ENCODE peak calls at places on chromosomes 6 and 20, in nine cellular contexts. One of them, this sample, is unnamed.

GRCh38 chr6:23244300-23244699 is 674.9 kb downstream of the HDGFL1 start:
- DNase-seq in HCT116: no peak
- DNase-seq in tibial nerve: no peak
- DNase-seq in IMR-90: peak; percentile 94
- DNase-seq in heart left ventricle: no peak
- DNase-seq in A549: no peak
- DNase-seq in breast epithelium: no peak
- DNase-seq in adrenal gland: no peak
- DNase-seq in H1: no peak
- DNase-seq in this sample: no peak

GRCh38 chr6:54737247-54737646 is 109.3 kb upstream of the FAM83B start:
- DNase-seq in breast epithelium: no peak
- DNase-seq in A549: peak; percentile 29
- DNase-seq in H1: peak; percentile 72
- DNase-seq in IMR-90: no peak
- DNase-seq in HCT116: no peak
- DNase-seq in tibial nerve: no peak
- DNase-seq in adrenal gland: peak; percentile 1
- DNase-seq in heart left ventricle: no peak
- DNase-seq in this sample: no peak

GRCh38 chr6:144480518-144480917 is 195.4 kb downstream of the UTRN start:
- DNase-seq in breast epithelium: no peak
- DNase-seq in IMR-90: peak; percentile 26
- DNase-seq in H1: no peak
- DNase-seq in HCT116: no peak
- DNase-seq in heart left ventricle: no peak
- DNase-seq in tibial nerve: no peak
- DNase-seq in A549: no peak
- DNase-seq in adrenal gland: no peak
- DNase-seq in this sample: no peak

GRCh38 chr6:46276571-46277142 is 105.9 kb upstream of the ENPP5 start:
- DNase-seq in IMR-90: no peak
- DNase-seq in tibial nerve: no peak
- DNase-seq in adrenal gland: no peak
- DNase-seq in H1: no peak
- DNase-seq in heart left ventricle: no peak
- DNase-seq in breast epithelium: no peak
- DNase-seq in A549: no peak
- DNase-seq in HCT116: no peak
- DNase-seq in this sample: no peak

GRCh38 chr6:100573169-100573568 is 108.4 kb upstream of the SIM1 start:
- DNase-seq in breast epithelium: no peak
- DNase-seq in H1: no peak
- DNase-seq in tibial nerve: no peak
- DNase-seq in HCT116: peak; percentile 16
- DNase-seq in IMR-90: peak; percentile 65
- DNase-seq in A549: peak; percentile 18
- DNase-seq in adrenal gland: no peak
- DNase-seq in heart left ventricle: no peak
- DNase-seq in this sample: no peak

GRCh38 chr6:22906091-22906549 is 336.8 kb downstream of the HDGFL1 start:
- DNase-seq in A549: peak; percentile 28
- DNase-seq in breast epithelium: no peak
- DNase-seq in adrenal gland: no peak
- DNase-seq in HCT116: no peak
- DNase-seq in IMR-90: no peak
- DNase-seq in H1: no peak
- DNase-seq in heart left ventricle: no peak
- DNase-seq in tibial nerve: no peak
- DNase-seq in this sample: no peak

GRCh38 chr6:36127462-36128016 is 2.8 kb upstream of the MAPK13 start:
- DNase-seq in HCT116: no peak
- DNase-seq in breast epithelium: no peak
- DNase-seq in adrenal gland: peak; percentile 94
- DNase-seq in H1: no peak
- DNase-seq in IMR-90: peak; percentile 91
- DNase-seq in A549: peak; percentile 62
- DNase-seq in heart left ventricle: peak; percentile 53
- DNase-seq in tibial nerve: no peak
- DNase-seq in this sample: no peak

GRCh38 chr6:43747734-43748133 is 22.3 kb upstream of the VEGFA start:
- DNase-seq in A549: no peak
- DNase-seq in IMR-90: no peak
- DNase-seq in tibial nerve: no peak
- DNase-seq in heart left ventricle: no peak
- DNase-seq in H1: peak; percentile 16
- DNase-seq in breast epithelium: peak; percentile 7
- DNase-seq in adrenal gland: no peak
- DNase-seq in HCT116: no peak
- DNase-seq in this sample: no peak

GRCh38 chr6:141451508-141452353 is 681.0 kb upstream of the GJE1 start:
- DNase-seq in IMR-90: peak; percentile 83
- DNase-seq in H1: no peak
- DNase-seq in heart left ventricle: no peak
- DNase-seq in adrenal gland: no peak
- DNase-seq in breast epithelium: no peak
- DNase-seq in A549: peak; percentile 18
- DNase-seq in HCT116: peak; percentile 3
- DNase-seq in tibial nerve: no peak
- DNase-seq in this sample: no peak

GRCh38 chr6:170448745-170449144 is 104.4 kb downstream of the PSMB1 start:
- DNase-seq in breast epithelium: no peak
- DNase-seq in HCT116: no peak
- DNase-seq in heart left ventricle: no peak
- DNase-seq in H1: no peak
- DNase-seq in adrenal gland: no peak
- DNase-seq in tibial nerve: no peak
- DNase-seq in IMR-90: no peak
- DNase-seq in A549: no peak
- DNase-seq in this sample: no peak

GRCh38 chr6:12995419-12995818 is 278.9 kb downstream of the PHACTR1 start:
- DNase-seq in heart left ventricle: no peak
- DNase-seq in breast epithelium: no peak
- DNase-seq in A549: no peak
- DNase-seq in tibial nerve: no peak
- DNase-seq in adrenal gland: no peak
- DNase-seq in HCT116: no peak
- DNase-seq in IMR-90: no peak
- DNase-seq in H1: no peak
- DNase-seq in this sample: no peak

GRCh38 chr6:83442752-83443151 is 11.9 kb upstream of the ME1 start:
- DNase-seq in adrenal gland: no peak
- DNase-seq in IMR-90: peak; percentile 34
- DNase-seq in tibial nerve: no peak
- DNase-seq in H1: no peak
- DNase-seq in HCT116: no peak
- DNase-seq in breast epithelium: no peak
- DNase-seq in A549: no peak
- DNase-seq in heart left ventricle: no peak
- DNase-seq in this sample: no peak

DNA sequence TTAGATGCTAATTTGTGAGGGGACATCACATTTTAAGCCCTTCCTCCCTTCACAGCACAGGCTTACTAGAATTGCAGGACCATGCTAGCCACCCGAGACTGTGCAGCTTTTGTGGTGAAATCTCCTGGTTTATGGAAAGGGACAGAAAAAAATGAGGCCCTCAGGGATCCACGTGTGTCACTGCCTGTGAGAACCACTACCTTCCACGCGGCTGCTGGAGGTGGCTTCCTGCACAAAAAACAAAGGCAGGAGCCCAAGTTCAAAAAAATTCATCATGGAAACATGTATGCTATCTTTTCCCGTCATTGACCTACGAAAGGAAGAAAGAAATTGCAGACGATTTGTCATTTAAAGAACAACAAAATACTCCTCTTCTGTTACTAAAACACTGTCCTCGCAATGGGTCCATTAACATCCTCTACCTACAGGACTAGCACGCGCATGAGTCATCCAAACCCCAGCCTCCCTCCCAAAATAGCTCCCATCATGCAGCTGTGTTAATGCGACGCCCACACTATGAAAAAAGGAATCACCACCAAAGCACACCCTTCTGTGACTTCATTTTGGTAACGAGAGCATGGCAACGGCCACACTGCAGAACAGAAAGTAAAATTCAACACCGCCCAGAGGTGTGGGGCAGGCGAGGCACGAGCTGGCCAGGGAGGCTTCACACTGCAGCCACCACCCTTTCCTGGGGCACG is 45.7 kb downstream of the RAMACL start:
- DNase-seq in breast epithelium: no peak
- DNase-seq in IMR-90: peak; percentile 17
- DNase-seq in A549: no peak
- DNase-seq in HCT116: no peak
- DNase-seq in adrenal gland: no peak
- DNase-seq in tibial nerve: no peak
- DNase-seq in H1: no peak
- DNase-seq in heart left ventricle: no peak
- DNase-seq in this sample: no peak
- TF ChIP-seq POLR2A in breast epithelium: no peak
- TF ChIP-seq POLR2A in IMR-90: no peak
- TF ChIP-seq POLR2A in A549: no peak
- TF ChIP-seq POLR2A in HCT116: no peak
- TF ChIP-seq POLR2A in adrenal gland: no peak
- TF ChIP-seq POLR2A in tibial nerve: no peak
- TF ChIP-seq POLR2A in H1: no peak
- TF ChIP-seq POLR2A in heart left ventricle: no peak
- TF ChIP-seq POLR2A in this sample: no peak

DNA sequence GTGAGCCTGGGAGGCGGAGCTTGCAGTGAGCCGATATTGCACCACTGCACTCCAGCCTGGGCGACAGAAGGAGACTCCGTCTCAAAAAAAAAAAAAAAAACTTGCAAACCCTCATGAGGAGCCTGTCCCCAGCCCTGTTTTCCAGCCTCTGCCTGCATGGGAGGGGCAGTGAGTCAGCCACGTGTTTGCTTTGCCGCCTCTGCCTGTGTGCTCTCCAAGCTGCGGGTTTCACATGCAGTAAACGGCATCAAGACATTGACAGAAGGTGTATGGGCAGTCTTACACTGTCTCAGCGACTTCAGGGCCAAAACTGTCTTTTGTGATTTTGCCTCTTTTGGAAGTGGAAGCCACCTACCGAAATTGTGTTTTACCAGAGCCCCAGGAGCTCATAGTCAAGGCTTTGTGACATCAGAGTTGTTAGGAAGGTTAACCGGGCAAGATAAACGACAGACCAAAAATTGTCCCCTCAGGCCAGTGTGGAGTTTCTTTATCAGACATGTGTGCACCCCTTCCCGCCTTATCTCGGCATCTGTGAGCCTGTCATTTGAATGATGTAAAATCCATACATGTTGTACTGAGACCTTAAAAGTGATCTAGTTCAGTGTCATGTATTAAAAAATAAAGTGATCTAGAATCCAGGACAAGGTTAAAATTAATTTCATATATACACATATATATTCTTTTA is 52.8 kb downstream of the RPP40 start:
- DNase-seq in HCT116: no peak
- DNase-seq in heart left ventricle: no peak
- DNase-seq in tibial nerve: no peak
- DNase-seq in A549: peak; percentile 33
- DNase-seq in H1: peak; percentile 39
- DNase-seq in adrenal gland: no peak
- DNase-seq in breast epithelium: no peak
- DNase-seq in IMR-90: no peak
- DNase-seq in this sample: no peak
- H3K4me1 ChIP-seq in HCT116: no peaks in the 10 kb centered on the region
- H3K4me1 ChIP-seq in heart left ventricle: no peaks in the 10 kb centered on the region
- H3K4me1 ChIP-seq in tibial nerve: no peaks in the 10 kb centered on the region
- H3K4me1 ChIP-seq in A549: no peaks in the 10 kb centered on the region
- H3K4me1 ChIP-seq in H1: peaks cover 22% of the 10 kb centered on the region
- H3K4me1 ChIP-seq in adrenal gland: no peaks in the 10 kb centered on the region
- H3K4me1 ChIP-seq in breast epithelium: no peaks in the 10 kb centered on the region
- H3K4me1 ChIP-seq in IMR-90: no peaks in the 10 kb centered on the region
- H3K4me1 ChIP-seq in this sample: no peaks in the 10 kb centered on the region

DNA sequence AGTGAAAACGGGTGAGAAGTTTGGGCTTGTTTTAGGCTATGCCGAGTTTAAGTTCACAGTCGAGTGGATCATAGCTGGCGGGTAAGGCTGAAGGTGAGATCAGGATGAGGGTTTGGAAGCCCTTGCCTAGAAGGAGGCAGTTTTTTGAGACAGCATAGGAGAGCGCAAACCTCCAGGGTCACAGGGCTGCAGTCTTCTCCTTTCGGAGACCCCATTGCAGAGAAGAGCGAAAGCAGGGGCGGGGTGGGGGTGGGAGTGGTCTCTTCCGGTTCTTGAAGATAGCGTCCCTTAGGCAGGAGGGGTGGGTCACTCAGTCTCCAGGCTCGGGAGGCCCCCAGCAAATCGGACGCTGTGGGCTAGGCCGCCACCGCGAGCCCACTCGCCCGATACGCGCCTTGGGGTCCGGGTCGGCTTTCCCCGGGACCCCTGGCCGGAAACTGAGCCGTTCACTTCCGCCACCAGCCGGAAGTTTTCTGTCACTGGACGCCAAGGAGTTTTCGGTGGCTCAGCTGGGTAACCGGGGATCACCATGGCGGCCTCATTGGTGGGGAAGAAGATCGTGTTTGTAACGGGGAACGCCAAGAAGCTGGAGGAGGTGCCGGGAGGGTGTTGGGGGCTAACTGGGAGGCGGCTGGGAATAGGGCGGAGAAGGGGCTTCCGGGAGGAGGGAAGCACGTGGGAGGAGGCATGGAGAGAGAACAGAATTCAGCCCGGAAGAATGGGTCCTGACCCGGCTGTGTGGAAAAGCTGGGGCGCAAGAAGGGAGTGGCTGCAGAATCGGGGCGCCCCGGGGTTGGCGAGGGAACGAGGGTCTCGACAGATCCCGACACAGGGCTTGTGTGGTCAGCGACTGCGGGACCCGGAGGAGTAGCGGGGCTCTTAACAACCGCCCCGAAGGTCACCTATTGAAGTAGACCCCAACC is at the start of gene ITPA:
- DNase-seq in tibial nerve: no peak
- DNase-seq in heart left ventricle: peak; percentile 53
- DNase-seq in breast epithelium: no peak
- DNase-seq in adrenal gland: peak; percentile 44
- DNase-seq in HCT116: no peak
- DNase-seq in IMR-90: peak; percentile 20
- DNase-seq in H1: peak; percentile 77
- DNase-seq in A549: peak; percentile 58
- DNase-seq in this sample: peak; percentile 30
- TF ChIP-seq POLR2A in tibial nerve: no peak
- TF ChIP-seq POLR2A in heart left ventricle: peak; percentile 31
- TF ChIP-seq POLR2A in breast epithelium: no peak
- TF ChIP-seq POLR2A in adrenal gland: no peak
- TF ChIP-seq POLR2A in HCT116: peak; percentile 44
- TF ChIP-seq POLR2A in IMR-90: peak; percentile 26
- TF ChIP-seq POLR2A in H1: peak; percentile 22
- TF ChIP-seq POLR2A in A549: peak; percentile 71
- TF ChIP-seq POLR2A in this sample: no peak

DNA sequence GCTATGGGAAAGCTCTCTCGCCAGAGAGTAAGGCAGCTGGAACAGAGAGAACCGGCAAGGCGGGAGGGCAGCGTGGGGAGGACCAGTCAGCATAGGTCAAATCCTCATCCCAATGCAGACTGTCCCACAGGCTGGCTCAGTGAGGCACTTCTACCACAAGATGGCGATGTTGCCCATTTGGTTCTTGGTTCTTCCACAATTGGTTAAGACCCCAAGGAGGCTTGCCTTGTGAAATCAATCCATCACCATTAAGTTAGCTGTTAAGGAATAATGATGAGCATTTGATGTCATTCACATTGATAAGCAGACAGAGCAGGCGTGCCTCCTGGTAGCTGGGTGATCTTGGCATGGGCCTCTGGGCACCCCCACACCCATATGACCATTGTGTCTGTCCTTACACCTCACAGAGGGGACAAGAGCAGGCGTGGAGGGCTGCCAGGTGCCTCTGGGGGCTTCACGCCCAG is 2.4 kb downstream of the CSTL1 start:
- DNase-seq in A549: peak; percentile 81
- DNase-seq in HCT116: peak; percentile 69
- DNase-seq in IMR-90: peak; percentile 72
- DNase-seq in heart left ventricle: peak; percentile 62
- DNase-seq in adrenal gland: peak; percentile 78
- DNase-seq in tibial nerve: peak; percentile 60
- DNase-seq in H1: peak; percentile 93
- DNase-seq in breast epithelium: peak; percentile 68
- DNase-seq in this sample: peak; percentile 55
- H3K4me1 ChIP-seq in A549: peaks cover 6% of the 10 kb centered on the region
- H3K4me1 ChIP-seq in HCT116: no peaks in the 10 kb centered on the region
- H3K4me1 ChIP-seq in IMR-90: peaks cover 3% of the 10 kb centered on the region
- H3K4me1 ChIP-seq in heart left ventricle: no peaks in the 10 kb centered on the region
- H3K4me1 ChIP-seq in adrenal gland: no peaks in the 10 kb centered on the region
- H3K4me1 ChIP-seq in tibial nerve: no peaks in the 10 kb centered on the region
- H3K4me1 ChIP-seq in H1: no peaks in the 10 kb centered on the region
- H3K4me1 ChIP-seq in breast epithelium: no peaks in the 10 kb centered on the region
- H3K4me1 ChIP-seq in this sample: no peaks in the 10 kb centered on the region